ENCODE peak calls at places on chromosome 6, in four cellular contexts. One of them, this sample, is unnamed.

GRCh38 chr6:27864906-27865883 is 47.0 kb downstream of the OR2B2 start:
- DNase-seq in Kasumi-1: peak
- DNase-seq in AG10803: peak
- DNase-seq in NCI-H2081: peak
- DNase-seq in this sample: peak

GRCh38 chr6:166906376-166907044 is 49.8 kb downstream of the RNASET2 start:
- DNase-seq in AG10803: no peak
- DNase-seq in NCI-H2081: no peak
- DNase-seq in Kasumi-1: no peak
- DNase-seq in this sample: no peak

GRCh38 chr6:100897671-100898070 is 16.5 kb upstream of the ASCC3 start:
- DNase-seq in NCI-H2081: no peak
- DNase-seq in Kasumi-1: no peak
- DNase-seq in AG10803: no peak
- DNase-seq in this sample: no peak

GRCh38 chr6:137313928-137314855 is 95.0 kb upstream of the IFNGR1 start:
- DNase-seq in AG10803: peak
- DNase-seq in Kasumi-1: peak
- DNase-seq in NCI-H2081: peak
- DNase-seq in this sample: peak

GRCh38 chr6:44037847-44038542 is 89.3 kb downstream of the MRPL14 start:
- DNase-seq in Kasumi-1: no peak
- DNase-seq in AG10803: no peak
- DNase-seq in NCI-H2081: no peak
- DNase-seq in this sample: no peak

GRCh38 chr6:62891065-62891647 is 320.1 kb upstream of the FKBP1C start:
- DNase-seq in AG10803: peak
- DNase-seq in Kasumi-1: peak
- DNase-seq in NCI-H2081: peak
- DNase-seq in this sample: peak

GRCh38 chr6:107153061-107153460 is 37.7 kb upstream of the BEND3 start:
- DNase-seq in AG10803: no peak
- DNase-seq in NCI-H2081: peak
- DNase-seq in Kasumi-1: no peak
- DNase-seq in this sample: no peak

GRCh38 chr6:133889557-133890301 is 816 bp downstream of the TCF21 start:
- DNase-seq in NCI-H2081: no peak
- DNase-seq in AG10803: peak
- DNase-seq in Kasumi-1: no peak
- DNase-seq in this sample: no peak

GRCh38 chr6:10419749-10420545 is 5.1 kb upstream of the TFAP2A start:
- DNase-seq in NCI-H2081: no peak
- DNase-seq in AG10803: no peak
- DNase-seq in Kasumi-1: no peak
- DNase-seq in this sample: no peak

GRCh38 chr6:77368660-77369313 is 94.5 kb downstream of the HTR1B start:
- DNase-seq in AG10803: peak
- DNase-seq in Kasumi-1: no peak
- DNase-seq in NCI-H2081: no peak
- DNase-seq in this sample: no peak

GRCh38 chr6:149015224-149015876 is 268.5 kb downstream of the UST start:
- DNase-seq in Kasumi-1: no peak
- DNase-seq in NCI-H2081: no peak
- DNase-seq in AG10803: peak
- DNase-seq in this sample: no peak

GRCh38 chr6:90650041-90650948 is 63.4 kb upstream of the MAP3K7 start:
- DNase-seq in NCI-H2081: no peak
- DNase-seq in Kasumi-1: no peak
- DNase-seq in AG10803: no peak
- DNase-seq in this sample: no peak

GRCh38 chr6:165777680-165778079 is 114.6 kb upstream of the PDE10A start:
- DNase-seq in AG10803: no peak
- DNase-seq in Kasumi-1: no peak
- DNase-seq in NCI-H2081: no peak
- DNase-seq in this sample: no peak

GRCh38 chr6:129353067-129353466 is 356.9 kb downstream of the ARHGAP18 start:
- DNase-seq in Kasumi-1: no peak
- DNase-seq in NCI-H2081: no peak
- DNase-seq in AG10803: no peak
- DNase-seq in this sample: no peak

GRCh38 chr6:23659125-23659524 is 466.9 kb upstream of the NRSN1 start:
- DNase-seq in NCI-H2081: peak
- DNase-seq in Kasumi-1: peak
- DNase-seq in AG10803: no peak
- DNase-seq in this sample: no peak

GRCh38 chr6:111880181-111880944 is 7.1 kb upstream of the FYN start:
- DNase-seq in Kasumi-1: no peak
- DNase-seq in AG10803: peak
- DNase-seq in NCI-H2081: no peak
- DNase-seq in this sample: no peak

GRCh38 chr6:165697171-165697570 is 34.1 kb upstream of the PDE10A start:
- DNase-seq in AG10803: no peak
- DNase-seq in Kasumi-1: no peak
- DNase-seq in NCI-H2081: no peak
- DNase-seq in this sample: no peak

GRCh38 chr6:99364026-99364425 is 14.6 kb upstream of the FAXC start:
- DNase-seq in Kasumi-1: no peak
- DNase-seq in AG10803: no peak
- DNase-seq in NCI-H2081: no peak
- DNase-seq in this sample: no peak

GRCh38 chr6:52361347-52361944 is 505 bp upstream of the PAQR8 start:
- DNase-seq in NCI-H2081: no peak
- DNase-seq in AG10803: peak
- DNase-seq in Kasumi-1: no peak
- DNase-seq in this sample: no peak

GRCh38 chr6:138653435-138653834 is 120.1 kb upstream of the CCDC28A start:
- DNase-seq in Kasumi-1: no peak
- DNase-seq in AG10803: no peak
- DNase-seq in NCI-H2081: no peak
- DNase-seq in this sample: no peak

GRCh38 chr6:132304891-132305305 is 96.4 kb downstream of the MOXD1 start:
- DNase-seq in NCI-H2081: no peak
- DNase-seq in Kasumi-1: no peak
- DNase-seq in AG10803: no peak
- DNase-seq in this sample: no peak

GRCh38 chr6:113855500-113856010 is 1.6 kb upstream of the MARCKS start:
- DNase-seq in AG10803: peak
- DNase-seq in Kasumi-1: no peak
- DNase-seq in NCI-H2081: no peak
- DNase-seq in this sample: no peak

GRCh38 chr6:89122625-89123024 is 4.8 kb upstream of the SRSF12 start:
- DNase-seq in AG10803: peak
- DNase-seq in Kasumi-1: peak
- DNase-seq in NCI-H2081: peak
- DNase-seq in this sample: peak

GRCh38 chr6:107812370-107812769 is 11.7 kb downstream of the SCML4 start:
- DNase-seq in Kasumi-1: no peak
- DNase-seq in NCI-H2081: no peak
- DNase-seq in AG10803: no peak
- DNase-seq in this sample: no peak

This sample was measured in Jurkat, Clone E6-1.